ENCODE peak calls at places on chromosomes 2 and 18, in seven cellular contexts. One of them, this sample, is unnamed.

GRCh38 chr2:228675715-228676114 is 494.2 kb upstream of the SPHKAP start:
- DNase-seq in GM12865: no peak
- DNase-seq in heart right ventricle: no peak
- DNase-seq in fibroblast of lung: peak
- DNase-seq in T follicular helper cell: no peak
- DNase-seq in colonic mucosa: no peak
- DNase-seq in lower lobe of right lung: no peak
- DNase-seq in this sample: no peak

GRCh38 chr2:127951031-127951430 is 65.3 kb upstream of the AMMECR1L start:
- DNase-seq in fibroblast of lung: peak
- DNase-seq in T follicular helper cell: no peak
- DNase-seq in lower lobe of right lung: no peak
- DNase-seq in colonic mucosa: no peak
- DNase-seq in heart right ventricle: no peak
- DNase-seq in GM12865: no peak
- DNase-seq in this sample: no peak

GRCh38 chr2:127194447-127194846 is 25.7 kb downstream of the CYP27C1 start:
- DNase-seq in heart right ventricle: no peak
- DNase-seq in fibroblast of lung: no peak
- DNase-seq in colonic mucosa: no peak
- DNase-seq in T follicular helper cell: no peak
- DNase-seq in GM12865: no peak
- DNase-seq in lower lobe of right lung: no peak
- DNase-seq in this sample: no peak

GRCh38 chr2:168047291-168047690 is 200.1 kb downstream of the STK39 start:
- DNase-seq in heart right ventricle: no peak
- DNase-seq in GM12865: no peak
- DNase-seq in fibroblast of lung: no peak
- DNase-seq in T follicular helper cell: no peak
- DNase-seq in lower lobe of right lung: no peak
- DNase-seq in colonic mucosa: no peak
- DNase-seq in this sample: no peak

GRCh38 chr2:172976076-172976579 is 99.5 kb upstream of the MAP3K20 start:
- DNase-seq in GM12865: no peak
- DNase-seq in colonic mucosa: no peak
- DNase-seq in heart right ventricle: no peak
- DNase-seq in T follicular helper cell: no peak
- DNase-seq in fibroblast of lung: no peak
- DNase-seq in lower lobe of right lung: no peak
- DNase-seq in this sample: no peak

GRCh38 chr2:224217233-224217961 is 178.3 kb upstream of the SERPINE2 start:
- DNase-seq in lower lobe of right lung: no peak
- DNase-seq in heart right ventricle: no peak
- DNase-seq in fibroblast of lung: no peak
- DNase-seq in GM12865: no peak
- DNase-seq in colonic mucosa: no peak
- DNase-seq in T follicular helper cell: no peak
- DNase-seq in this sample: no peak

GRCh38 chr18:9951022-9951859 is 37.4 kb downstream of the VAPA start:
- DNase-seq in GM12865: peak
- DNase-seq in fibroblast of lung: peak
- DNase-seq in lower lobe of right lung: no peak
- DNase-seq in colonic mucosa: no peak
- DNase-seq in heart right ventricle: no peak
- DNase-seq in T follicular helper cell: no peak
- DNase-seq in this sample: no peak

GRCh38 chr2:111231532-111232252 is 111.0 kb downstream of the BCL2L11 start:
- DNase-seq in T follicular helper cell: no peak
- DNase-seq in lower lobe of right lung: no peak
- DNase-seq in colonic mucosa: no peak
- DNase-seq in fibroblast of lung: no peak
- DNase-seq in heart right ventricle: no peak
- DNase-seq in GM12865: no peak
- DNase-seq in this sample: no peak

GRCh38 chr2:176136375-176137248 is 7.1 kb downstream of the HOXD8 start:
- DNase-seq in colonic mucosa: peak
- DNase-seq in fibroblast of lung: no peak
- DNase-seq in heart right ventricle: no peak
- DNase-seq in GM12865: no peak
- DNase-seq in lower lobe of right lung: no peak
- DNase-seq in T follicular helper cell: no peak
- DNase-seq in this sample: peak

GRCh38 chr18:10035306-10035991 is 121.6 kb downstream of the VAPA start:
- DNase-seq in GM12865: no peak
- DNase-seq in T follicular helper cell: no peak
- DNase-seq in colonic mucosa: no peak
- DNase-seq in lower lobe of right lung: peak
- DNase-seq in fibroblast of lung: peak
- DNase-seq in heart right ventricle: no peak
- DNase-seq in this sample: peak

GRCh38 chr2:100418563-100418962 is 1.1 kb upstream of the CHST10 start:
- DNase-seq in GM12865: no peak
- DNase-seq in fibroblast of lung: no peak
- DNase-seq in colonic mucosa: no peak
- DNase-seq in T follicular helper cell: no peak
- DNase-seq in heart right ventricle: no peak
- DNase-seq in lower lobe of right lung: no peak
- DNase-seq in this sample: no peak

GRCh38 chr18:25533088-25533676 is 181.2 kb upstream of the ZNF521 start:
- DNase-seq in fibroblast of lung: peak
- DNase-seq in GM12865: peak
- DNase-seq in heart right ventricle: no peak
- DNase-seq in colonic mucosa: no peak
- DNase-seq in T follicular helper cell: no peak
- DNase-seq in lower lobe of right lung: no peak
- DNase-seq in this sample: no peak

GRCh38 chr2:202682274-202682673 is 47.5 kb downstream of the FAM117B start:
- DNase-seq in lower lobe of right lung: no peak
- DNase-seq in colonic mucosa: no peak
- DNase-seq in fibroblast of lung: no peak
- DNase-seq in GM12865: no peak
- DNase-seq in T follicular helper cell: no peak
- DNase-seq in heart right ventricle: no peak
- DNase-seq in this sample: no peak

This sample was measured in upper lobe of right lung.